ENCODE peak calls at places on chromosomes 5 and 9, in four cellular contexts. Y is NCI-H1930, X is HFFc6, R is NCI-H1092. T is an unnamed sample.

GRCh38 chr9:124869466-124869985 is 7.6 kb downstream of the ARPC5L start:
- DNase-seq in Y (no peak), X (no peak), R (no peak), T (peak)

GRCh38 chr9:71910602-71911060 is 362 bp downstream of the ABHD17B start:
- DNase-seq in Y (no peak), X (no peak), R (peak), T (no peak)

GRCh38 chr5:28190011-28190410 is 1151.6 kb upstream of the CDH9 start:
- DNase-seq in Y (no peak), X (no peak), R (no peak), T (no peak)

GRCh38 chr5:74945561-74946165 is 79.5 kb upstream of the FAM169A start:
- DNase-seq in Y (no peak), X (no peak), R (no peak), T (peak)

GRCh38 chr5:116502616-116503015 is 72.0 kb downstream of the SEMA6A start:
- DNase-seq in Y (no peak), X (no peak), R (no peak), T (no peak)

GRCh38 chr9:114291064-114291474 is 31.8 kb upstream of the ORM1 start:
- DNase-seq in Y (peak), X (peak), R (peak), T (peak)

GRCh38 chr5:139668064-139668880 is 20.1 kb downstream of the CXXC5 start:
- DNase-seq in Y (no peak), X (peak), R (no peak), T (peak)

GRCh38 chr9:123724211-123724831 is 205.6 kb downstream of the DENND1A start:
- DNase-seq in Y (no peak), X (peak), R (no peak), T (no peak)

GRCh38 chr9:136808075-136808780 is 480 bp downstream of the RABL6 start:
- DNase-seq in Y (no peak), X (no peak), R (no peak), T (peak)

T was measured in activated CD4-positive, alpha-beta T cell treated with anti-CD3 and anti-CD28 coated beads for 48 hours.